ENCODE peak calls at places on chromosomes 12 and 14, in four cellular contexts. One of them, this sample, is unnamed.

GRCh38 chr14:68377459-68377858 is 415.4 kb downstream of the ZFP36L1 start:
- DNase-seq in activated CD4-positive, alpha-beta T cell treated with anti-CD3 and anti-CD28 coated beads, Interleukin-2, amount 50 U/mL, for 24 hours: no peak
- DNase-seq in globus pallidus: peak; percentile 88
- DNase-seq in T follicular helper cell: no peak
- DNase-seq in this sample: peak; percentile 59

GRCh38 chr12:105351523-105351922 is 21.0 kb downstream of the C12orf75 start:
- DNase-seq in activated CD4-positive, alpha-beta T cell treated with anti-CD3 and anti-CD28 coated beads, Interleukin-2, amount 50 U/mL, for 24 hours: no peak
- DNase-seq in globus pallidus: no peak
- DNase-seq in T follicular helper cell: no peak
- DNase-seq in this sample: no peak

GRCh38 chr12:2489266-2489665 is 305.5 kb upstream of the FKBP4 start:
- DNase-seq in activated CD4-positive, alpha-beta T cell treated with anti-CD3 and anti-CD28 coated beads, Interleukin-2, amount 50 U/mL, for 24 hours: no peak
- DNase-seq in globus pallidus: no peak
- DNase-seq in T follicular helper cell: no peak
- DNase-seq in this sample: no peak

GRCh38 chr12:107610030-107610859 is 75.4 kb upstream of the PWP1 start:
- DNase-seq in activated CD4-positive, alpha-beta T cell treated with anti-CD3 and anti-CD28 coated beads, Interleukin-2, amount 50 U/mL, for 24 hours: no peak
- DNase-seq in globus pallidus: no peak
- DNase-seq in T follicular helper cell: no peak
- DNase-seq in this sample: peak; percentile 22

GRCh38 chr12:7444076-7444475 is at the start of gene CD163L1:
- DNase-seq in activated CD4-positive, alpha-beta T cell treated with anti-CD3 and anti-CD28 coated beads, Interleukin-2, amount 50 U/mL, for 24 hours: no peak
- DNase-seq in globus pallidus: no peak
- DNase-seq in T follicular helper cell: no peak
- DNase-seq in this sample: no peak

GRCh38 chr12:20274008-20274407 is 94.3 kb upstream of the PDE3A start:
- DNase-seq in activated CD4-positive, alpha-beta T cell treated with anti-CD3 and anti-CD28 coated beads, Interleukin-2, amount 50 U/mL, for 24 hours: no peak
- DNase-seq in globus pallidus: no peak
- DNase-seq in T follicular helper cell: no peak
- DNase-seq in this sample: no peak

GRCh38 chr12:112370156-112370555 is 12.1 kb downstream of the HECTD4 start:
- DNase-seq in activated CD4-positive, alpha-beta T cell treated with anti-CD3 and anti-CD28 coated beads, Interleukin-2, amount 50 U/mL, for 24 hours: no peak
- DNase-seq in globus pallidus: no peak
- DNase-seq in T follicular helper cell: no peak
- DNase-seq in this sample: no peak

GRCh38 chr12:93299262-93299846 is 78.4 kb upstream of the NUDT4 start:
- DNase-seq in activated CD4-positive, alpha-beta T cell treated with anti-CD3 and anti-CD28 coated beads, Interleukin-2, amount 50 U/mL, for 24 hours: no peak
- DNase-seq in globus pallidus: no peak
- DNase-seq in T follicular helper cell: no peak
- DNase-seq in this sample: no peak

GRCh38 chr14:90521930-90522483 is 125.2 kb downstream of the CALM1 start:
- DNase-seq in activated CD4-positive, alpha-beta T cell treated with anti-CD3 and anti-CD28 coated beads, Interleukin-2, amount 50 U/mL, for 24 hours: no peak
- DNase-seq in globus pallidus: no peak
- DNase-seq in T follicular helper cell: no peak
- DNase-seq in this sample: no peak

GRCh38 chr12:92244036-92244435 is 98.4 kb upstream of the BTG1 start:
- DNase-seq in activated CD4-positive, alpha-beta T cell treated with anti-CD3 and anti-CD28 coated beads, Interleukin-2, amount 50 U/mL, for 24 hours: no peak
- DNase-seq in globus pallidus: peak; percentile 29
- DNase-seq in T follicular helper cell: no peak
- DNase-seq in this sample: no peak

GRCh38 chr12:49389092-49389703 is 21.9 kb downstream of the SPATS2 start:
- DNase-seq in activated CD4-positive, alpha-beta T cell treated with anti-CD3 and anti-CD28 coated beads, Interleukin-2, amount 50 U/mL, for 24 hours: peak; percentile 37
- DNase-seq in globus pallidus: no peak
- DNase-seq in T follicular helper cell: peak; percentile 25
- DNase-seq in this sample: no peak

GRCh38 chr12:122743895-122744525 is 8.6 kb upstream of the DENR start:
- DNase-seq in activated CD4-positive, alpha-beta T cell treated with anti-CD3 and anti-CD28 coated beads, Interleukin-2, amount 50 U/mL, for 24 hours: no peak
- DNase-seq in globus pallidus: no peak
- DNase-seq in T follicular helper cell: no peak
- DNase-seq in this sample: no peak

GRCh38 chr14:82394916-82395315 is 861.3 kb upstream of the SEL1L start:
- DNase-seq in activated CD4-positive, alpha-beta T cell treated with anti-CD3 and anti-CD28 coated beads, Interleukin-2, amount 50 U/mL, for 24 hours: no peak
- DNase-seq in globus pallidus: no peak
- DNase-seq in T follicular helper cell: no peak
- DNase-seq in this sample: no peak

GRCh38 chr14:85595981-85596380 is 66.0 kb downstream of the FLRT2 start:
- DNase-seq in activated CD4-positive, alpha-beta T cell treated with anti-CD3 and anti-CD28 coated beads, Interleukin-2, amount 50 U/mL, for 24 hours: no peak
- DNase-seq in globus pallidus: no peak
- DNase-seq in T follicular helper cell: no peak
- DNase-seq in this sample: no peak

GRCh38 chr12:80044694-80045046 is 54.7 kb upstream of the OTOGL start:
- DNase-seq in activated CD4-positive, alpha-beta T cell treated with anti-CD3 and anti-CD28 coated beads, Interleukin-2, amount 50 U/mL, for 24 hours: no peak
- DNase-seq in globus pallidus: no peak
- DNase-seq in T follicular helper cell: no peak
- DNase-seq in this sample: no peak

GRCh38 chr12:15268927-15269552 is 47.8 kb upstream of the RERG start:
- DNase-seq in activated CD4-positive, alpha-beta T cell treated with anti-CD3 and anti-CD28 coated beads, Interleukin-2, amount 50 U/mL, for 24 hours: peak; percentile 35
- DNase-seq in globus pallidus: peak; percentile 43
- DNase-seq in T follicular helper cell: peak; percentile 10
- DNase-seq in this sample: peak; percentile 34

GRCh38 chr12:122895757-122896636 is at the start of gene VPS37B:
- DNase-seq in activated CD4-positive, alpha-beta T cell treated with anti-CD3 and anti-CD28 coated beads, Interleukin-2, amount 50 U/mL, for 24 hours: peak; percentile 80
- DNase-seq in globus pallidus: peak; percentile 71
- DNase-seq in T follicular helper cell: peak; percentile 85
- DNase-seq in this sample: peak; percentile 27

GRCh38 chr12:24398605-24399004 is 449.1 kb upstream of the SOX5 start:
- DNase-seq in activated CD4-positive, alpha-beta T cell treated with anti-CD3 and anti-CD28 coated beads, Interleukin-2, amount 50 U/mL, for 24 hours: no peak
- DNase-seq in globus pallidus: no peak
- DNase-seq in T follicular helper cell: no peak
- DNase-seq in this sample: no peak